ENCODE peak calls at places on chromosome 3, in four cellular contexts. Y is GM12878, L is suprapubic skin, I is tibial nerve. H is an unnamed sample.

GRCh38 chr3:38348903-38349302 is 2.3 kb downstream of the XYLB start:
- DNase-seq in L (no peak), I (no peak), Y (no peak), H (no peak)

GRCh38 chr3:63863150-63864007 is at the start of the genes ATXN7 and THOC7:
- DNase-seq in L (peak; percentile 77), I (peak; percentile 18), Y (no peak), H (peak; percentile 29)

GRCh38 chr3:194870394-194871110 is 184.9 kb downstream of the FAM43A start:
- DNase-seq in I (no peak), L (no peak), Y (no peak), H (no peak)

GRCh38 chr3:62462790-62463186 is 89.4 kb upstream of the FEZF2 start:
- DNase-seq in L (no peak), I (no peak), Y (no peak), H (no peak)

GRCh38 chr3:18870642-18871041 is 277.7 kb upstream of the KCNH8 start:
- DNase-seq in L (no peak), Y (no peak), I (no peak), H (no peak)

GRCh38 chr3:156626104-156626503 is 48.3 kb upstream of the TIPARP start:
- DNase-seq in I (no peak), L (no peak), Y (no peak), H (no peak)

GRCh38 chr3:65623362-65623761 is 415.4 kb downstream of the MAGI1 start:
- DNase-seq in L (no peak), Y (no peak), I (no peak), H (no peak)

GRCh38 chr3:184629555-184630160 is 68.1 kb downstream of the EPHB3 start:
- DNase-seq in I (no peak), L (no peak), Y (no peak), H (no peak)

GRCh38 chr3:55858302-55858701 is 371.2 kb upstream of the WNT5A start:
- DNase-seq in I (no peak), L (no peak), Y (no peak), H (no peak)

GRCh38 chr3:181488536-181488935 is 223.2 kb upstream of the SOX2 start:
- DNase-seq in I (no peak), L (no peak), Y (no peak), H (no peak)

GRCh38 chr3:50573566-50574279 is 4.4 kb downstream of the HEMK1 start:
- DNase-seq in L (no peak), I (no peak), Y (no peak), H (no peak)

GRCh38 chr3:48595526-48596121 is 495 bp upstream of the COL7A1 start:
- DNase-seq in Y (no peak), L (no peak), I (no peak), H (peak; percentile 43)

GRCh38 chr3:123104550-123104949 is 37.7 kb downstream of the PDIA5 start:
- DNase-seq in Y (no peak), I (no peak), L (no peak), H (no peak)

GRCh38 chr3:14374444-14374883 is 27.9 kb upstream of the SLC6A6 start:
- DNase-seq in Y (no peak), I (no peak), L (no peak), H (no peak)

GRCh38 chr3:59510576-59510975 is 460.8 kb upstream of the CFAP20DC start:
- DNase-seq in I (no peak), Y (no peak), L (no peak), H (no peak)

GRCh38 chr3:14224895-14225294 is 46.3 kb downstream of the LSM3 start:
- DNase-seq in Y (no peak), L (no peak), I (no peak), H (no peak)

GRCh38 chr3:46412786-46413298 is 5.8 kb downstream of the CCRL2 start:
- DNase-seq in L (no peak), I (no peak), Y (no peak), H (no peak)

GRCh38 chr3:168040624-168041208 is 55.0 kb downstream of the GOLIM4 start:
- DNase-seq in Y (no peak), I (no peak), L (no peak), H (no peak)

GRCh38 chr3:129618901-129619671 is 12.6 kb upstream of the PLXND1 start:
- DNase-seq in Y (no peak), L (peak; percentile 63), I (no peak), H (no peak)

GRCh38 chr3:160413613-160414248 is 14.3 kb downstream of the SMC4 start:
- DNase-seq in Y (peak; percentile 19), I (peak; percentile 61), L (no peak), H (no peak)

GRCh38 chr3:188184160-188184559 is 30.2 kb downstream of the LPP start:
- DNase-seq in L (no peak), Y (no peak), I (no peak), H (no peak)

GRCh38 chr3:22609139-22609538 is 594.0 kb upstream of the UBE2E2 start:
- DNase-seq in L (no peak), Y (no peak), I (no peak), H (no peak)

GRCh38 chr3:126267169-126267975 is 87.0 kb upstream of the ALDH1L1 start:
- DNase-seq in Y (no peak), L (peak; percentile 76), I (peak; percentile 75), H (peak; percentile 74)
- TF ChIP-seq POLR2A in Y (no peak), L (peak; percentile 10), I (peak; percentile 46), H (no peak)

GRCh38 chr3:100563228-100563627 is 46.2 kb upstream of the ADGRG7 start:
- DNase-seq in I (no peak), L (no peak), Y (no peak), H (no peak)

GRCh38 chr3:100560426-100560825 is 49.0 kb upstream of the ADGRG7 start:
- DNase-seq in I (no peak), L (no peak), Y (no peak), H (no peak)

GRCh38 chr3:100561459-100562158 is 47.8 kb upstream of the ADGRG7 start:
- DNase-seq in I (no peak), L (peak; percentile 62), Y (no peak), H (no peak)

GRCh38 chr3:100563652-100564215 is 45.7 kb upstream of the ADGRG7 start:
- DNase-seq in I (no peak), Y (no peak), L (no peak), H (no peak)

DNA sequence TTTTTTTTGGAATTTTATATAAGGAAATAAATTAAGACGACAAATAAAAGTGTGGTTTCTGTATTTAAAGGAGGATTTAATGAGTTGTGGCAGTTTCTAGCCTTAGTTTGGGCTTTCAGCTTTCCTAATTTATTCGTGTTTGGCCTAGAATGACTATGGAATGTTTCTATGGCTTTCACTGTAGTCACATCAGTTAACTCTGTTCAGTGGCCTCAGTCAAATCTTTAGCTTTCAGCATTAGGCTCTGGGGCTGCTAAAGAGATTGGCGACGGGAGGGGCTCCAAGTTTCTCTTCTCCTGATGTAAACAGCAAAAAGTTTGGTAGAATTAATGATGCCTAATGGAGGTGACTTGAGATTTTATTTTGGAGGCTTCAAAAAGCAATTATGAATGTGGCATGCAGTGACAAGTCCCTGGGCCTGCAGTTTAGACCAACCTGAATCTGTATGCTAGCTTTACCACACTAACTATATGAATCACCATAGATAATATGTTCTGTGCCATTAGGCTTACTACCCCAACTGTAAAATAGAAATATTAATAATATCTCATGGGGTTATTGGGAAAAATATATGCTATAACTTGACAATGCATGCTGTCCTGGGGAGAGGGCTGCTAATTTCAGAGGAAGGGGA is 47.1 kb upstream of the ADGRG7 start:
- DNase-seq in I (no peak), L (no peak), Y (no peak), H (no peak)
- H3K4me1 ChIP-seq in I (no peaks in the 10 kb centered on the region), L (peaks cover 38% of the 10 kb centered on the region), Y (no peaks in the 10 kb centered on the region), H (peaks cover 3% of the 10 kb centered on the region)

GRCh38 chr3:43105597-43106292 is at the start of gene POMGNT2:
- DNase-seq in I (peak; percentile 77), L (peak; percentile 91), Y (peak; percentile 16), H (peak; percentile 83)
- TF ChIP-seq POLR2A in I (peak; percentile 67), L (no peak), Y (no peak), H (no peak)

DNA sequence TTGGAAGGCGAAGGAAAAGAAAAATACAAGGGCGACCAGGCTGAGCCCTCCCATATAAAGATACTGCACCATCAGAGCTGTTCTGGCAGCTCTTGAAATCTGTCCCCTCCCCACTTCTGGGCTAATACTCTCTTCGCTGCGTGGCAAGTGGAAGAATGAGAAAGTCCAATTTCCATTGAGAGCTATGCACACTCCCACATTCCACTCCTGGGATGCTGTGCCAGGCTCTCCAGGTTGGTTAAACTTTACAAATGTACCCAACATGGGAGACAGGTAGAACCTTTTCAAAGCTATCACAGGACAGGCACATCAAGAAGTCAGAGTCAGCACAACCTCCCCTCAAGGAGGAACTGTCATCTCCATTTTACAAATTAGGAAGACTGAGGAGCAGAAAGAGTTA is 465.0 kb downstream of the SHQ1 start:
- DNase-seq in Y (no peak), L (no peak), I (no peak), H (no peak)
- H3K4me1 ChIP-seq in Y (peaks cover 4% of the 10 kb centered on the region), L (peaks cover 45% of the 10 kb centered on the region), I (peaks cover 28% of the 10 kb centered on the region), H (no peaks in the 10 kb centered on the region)